ENCODE peak calls at places on chromosomes 1 and 21, in ten cellular contexts. Z is fibroblast of lung, P is heart left ventricle, U is NT2/D1, G is PC-3, I is A549, E is left ventricle myocardium inferior, B is OCI-LY7, D is body of pancreas, O is lung. J is an unnamed sample.

GRCh38 chr1:87212431-87213125 is 116.1 kb upstream of the LMO4 start:
- DNase-seq in Z (peak; percentile 61), P (no peak), U (no peak), G (no peak), I (no peak), E (no peak), B (no peak), D (no peak), O (no peak), J (no peak)

GRCh38 chr1:32949519-32949918 is 15.1 kb downstream of the RNF19B start:
- DNase-seq in Z (no peak), P (no peak), U (no peak), G (no peak), I (no peak), E (no peak), B (no peak), D (peak; percentile 53), O (no peak), J (no peak)

GRCh38 chr21:44880762-44881585 is 7.5 kb upstream of the PTTG1IP start:
- DNase-seq in Z (peak; percentile 86), P (no peak), U (no peak), G (peak; percentile 72), I (no peak), E (no peak), B (peak; percentile 36), D (no peak), O (no peak), J (no peak)

GRCh38 chr1:169161512-169162194 is 55.2 kb downstream of the ATP1B1 start:
- DNase-seq in Z (peak; percentile 15), P (no peak), U (no peak), G (peak; percentile 58), I (no peak), E (no peak), B (no peak), D (no peak), O (no peak), J (no peak)

GRCh38 chr1:27832762-27833161 is 2.2 kb downstream of the PPP1R8 start:
- DNase-seq in Z (peak; percentile 85), P (no peak), U (no peak), G (peak; percentile 25), I (no peak), E (no peak), B (no peak), D (no peak), O (no peak), J (no peak)

GRCh38 chr1:166032901-166033371 is 133.9 kb downstream of the FAM78B start:
- DNase-seq in Z (no peak), P (no peak), U (no peak), G (no peak), I (no peak), E (peak; percentile 16), B (no peak), D (peak; percentile 86), O (no peak), J (no peak)

GRCh38 chr1:184513966-184514365 is 127.1 kb downstream of the C1orf21 start:
- DNase-seq in Z (peak; percentile 67), P (no peak), U (no peak), G (peak; percentile 20), I (no peak), E (no peak), B (no peak), D (peak; percentile 37), O (no peak), J (no peak)

GRCh38 chr21:42285569-42286245 is 29.5 kb downstream of the TFF3 start:
- DNase-seq in Z (no peak), P (no peak), U (no peak), G (no peak), I (no peak), E (no peak), B (peak; percentile 25), D (no peak), O (no peak), J (no peak)

GRCh38 chr1:86825294-86825693 is 88.6 kb downstream of the SELENOF start:
- DNase-seq in Z (peak; percentile 70), P (no peak), U (no peak), G (no peak), I (no peak), E (no peak), B (no peak), D (no peak), O (no peak), J (no peak)

DNA sequence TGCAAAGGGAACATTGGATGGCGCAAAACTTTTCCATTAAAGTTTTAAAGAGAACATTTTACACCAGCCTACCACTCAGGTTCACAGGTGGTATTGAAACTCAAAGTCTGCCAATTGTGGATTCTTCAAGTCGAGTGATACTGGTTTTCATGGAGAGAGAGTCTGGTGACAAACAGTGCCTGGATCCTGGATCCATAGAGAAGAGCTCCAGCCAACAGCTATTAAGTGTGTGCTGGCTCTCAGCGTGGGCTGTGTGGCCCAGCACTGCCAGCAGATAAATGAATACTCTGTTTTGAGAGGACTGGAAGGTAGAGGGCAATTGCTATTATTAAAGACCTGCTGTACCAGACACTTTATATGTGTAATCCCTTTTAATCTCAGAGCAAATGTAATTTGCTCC is 118.9 kb upstream of the SYT6 start:
- DNase-seq in Z (no peak), P (no peak), U (no peak), G (no peak), I (no peak), E (no peak), B (no peak), D (no peak), O (no peak), J (no peak)
- H3K4me3 ChIP-seq in Z (no peak overlapping the region), P (no peak overlapping the region), U (no peak overlapping the region), G (no peak overlapping the region), I (no peak overlapping the region), E (no peak overlapping the region), B (no peak overlapping the region), D (no peak overlapping the region), O (no peak overlapping the region), J (no peak overlapping the region)

GRCh38 chr1:49552101-49552500 is 471.7 kb downstream of the AGBL4 start:
- DNase-seq in Z (no peak), P (no peak), U (no peak), G (no peak), I (no peak), E (no peak), B (no peak), D (no peak), O (no peak), J (no peak)
- H3K9me3 ChIP-seq in Z (no peaks in the 10 kb centered on the region), P (no peaks in the 10 kb centered on the region), U (no peaks in the 10 kb centered on the region), G (no peaks in the 10 kb centered on the region), I (no peaks in the 10 kb centered on the region), E (peaks cover 17% of the 10 kb centered on the region), B (no peaks in the 10 kb centered on the region), D (no peaks in the 10 kb centered on the region), O (peaks cover 14% of the 10 kb centered on the region), J (no peaks in the 10 kb centered on the region)

GRCh38 chr21:39020751-39021474 is 162.3 kb downstream of the PSMG1 start:
- DNase-seq in Z (peak; percentile 76), P (peak; percentile 76), U (no peak), G (peak; percentile 14), I (no peak), E (peak; percentile 36), B (no peak), D (peak; percentile 27), O (peak; percentile 49), J (no peak)

GRCh38 chr21:39018730-39019129 is 164.5 kb downstream of the PSMG1 start:
- DNase-seq in Z (no peak), P (no peak), U (no peak), G (no peak), I (no peak), E (no peak), B (no peak), D (no peak), O (no peak), J (no peak)

GRCh38 chr21:39012314-39013230 is 170.7 kb downstream of the PSMG1 start:
- DNase-seq in Z (no peak), P (no peak), U (no peak), G (no peak), I (no peak), E (no peak), B (no peak), D (no peak), O (no peak), J (no peak)

GRCh38 chr21:39014751-39015150 is 168.5 kb downstream of the PSMG1 start:
- DNase-seq in Z (peak; percentile 98), P (no peak), U (no peak), G (peak; percentile 93), I (no peak), E (no peak), B (no peak), D (no peak), O (no peak), J (no peak)

GRCh38 chr21:39016740-39017315 is 166.4 kb downstream of the PSMG1 start:
- DNase-seq in Z (no peak), P (no peak), U (no peak), G (no peak), I (no peak), E (no peak), B (peak; percentile 85), D (no peak), O (no peak), J (no peak)
- H3K4me1 ChIP-seq in Z (peaks cover 28% of the 10 kb centered on the region), P (peaks cover 64% of the 10 kb centered on the region), U (peaks cover 6% of the 10 kb centered on the region), G (peaks cover 10% of the 10 kb centered on the region), I (peaks cover 22% of the 10 kb centered on the region), E (peaks cover 22% of the 10 kb centered on the region), B (peaks cover 18% of the 10 kb centered on the region), D (no peaks in the 10 kb centered on the region), O (peaks cover 21% of the 10 kb centered on the region), J (no peaks in the 10 kb centered on the region)

GRCh38 chr1:89763649-89763986 is 57.2 kb upstream of the LRRC8D start:
- DNase-seq in Z (no peak), P (no peak), U (no peak), G (peak; percentile 9), I (no peak), E (no peak), B (no peak), D (no peak), O (no peak), J (no peak)
- H3K4me3 ChIP-seq in Z (peak overlapping the region; percentile 68), P (no peak overlapping the region), U (peak overlapping the region; percentile 50), G (peak overlapping the region; percentile 67), I (peak overlapping the region; percentile 43), E (peak overlapping the region; percentile 66), B (no peak overlapping the region), D (no peak overlapping the region), O (peak overlapping the region; percentile 24), J (no peak overlapping the region)

DNA sequence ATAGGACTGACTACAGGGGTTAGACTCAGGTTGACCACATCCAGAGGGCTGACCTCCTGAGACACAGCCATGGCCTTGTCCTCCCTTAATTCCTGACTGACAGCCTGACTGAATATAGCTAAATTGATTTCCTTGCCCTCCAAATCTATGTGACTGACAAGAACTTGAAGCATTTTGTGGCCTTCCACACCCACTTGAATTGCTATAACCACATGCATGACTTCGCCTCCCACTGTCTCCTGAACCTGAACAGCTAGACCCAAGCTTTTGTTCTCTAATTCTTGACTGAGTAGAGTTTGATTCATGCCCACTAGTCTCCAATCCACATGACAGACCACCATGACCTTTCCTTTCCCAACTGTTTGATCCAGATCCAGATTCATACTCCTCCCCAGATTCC is 3.1 kb downstream of the FLG2 start:
- DNase-seq in Z (no peak), P (no peak), U (no peak), G (no peak), I (no peak), E (no peak), B (no peak), D (no peak), O (no peak), J (no peak)
- H3K9me3 ChIP-seq in Z (no peaks in the 10 kb centered on the region), P (no peaks in the 10 kb centered on the region), U (no peaks in the 10 kb centered on the region), G (no peaks in the 10 kb centered on the region), I (no peaks in the 10 kb centered on the region), E (no peaks in the 10 kb centered on the region), B (no peaks in the 10 kb centered on the region), D (no peaks in the 10 kb centered on the region), O (peaks cover 21% of the 10 kb centered on the region), J (no peaks in the 10 kb centered on the region)

GRCh38 chr1:6971048-6971447 is 185.8 kb downstream of the CAMTA1 start:
- DNase-seq in Z (peak; percentile 74), P (no peak), U (no peak), G (no peak), I (no peak), E (no peak), B (no peak), D (no peak), O (no peak), J (no peak)
- H3K4me1 ChIP-seq in Z (no peaks in the 10 kb centered on the region), P (no peaks in the 10 kb centered on the region), U (peaks cover 6% of the 10 kb centered on the region), G (peaks cover 9% of the 10 kb centered on the region), I (no peaks in the 10 kb centered on the region), E (no peaks in the 10 kb centered on the region), B (peaks cover 5% of the 10 kb centered on the region), D (no peaks in the 10 kb centered on the region), O (no peaks in the 10 kb centered on the region), J (no peaks in the 10 kb centered on the region)